ENCODE peak calls at places on chromosome 12, in nine cellular contexts. C is fibroblast of villous mesenchyme; X is Right ventricle myocardium superior; A is K562; R is anterior cingulate cortex; S is activated naive CD4-positive, alpha-beta T cell treated with anti-CD3 and anti-CD28 coated beads for 36 hours; V is A549; H is NCI-H510A; L is sigmoid colon. U is an unnamed sample.

GRCh38 chr12:69415471-69416275 is 54.5 kb upstream of the FRS2 start:
- DNase-seq in C (peak; percentile 97), X (peak; percentile 61), A (no peak), R (peak; percentile 24), S (peak; percentile 25), V (peak; percentile 69), H (no peak), L (peak; percentile 70), U (peak; percentile 78)

GRCh38 chr12:33813536-33813935 is 208.8 kb upstream of the ALG10 start:
- DNase-seq in C (no peak), X (no peak), A (no peak), R (no peak), S (no peak), V (no peak), H (no peak), L (no peak), U (no peak)

GRCh38 chr12:132560421-132560830 is 50.0 kb downstream of the LRCOL1 start:
- DNase-seq in C (no peak), X (no peak), A (peak; percentile 84), R (no peak), S (peak; percentile 12), V (peak; percentile 39), H (peak; percentile 31), L (no peak), U (no peak)

GRCh38 chr12:81502912-81503695 is 256.0 kb downstream of the PPFIA2 start:
- DNase-seq in C (peak; percentile 77), X (no peak), A (no peak), R (no peak), S (no peak), V (peak; percentile 11), H (no peak), L (no peak), U (peak; percentile 94)

GRCh38 chr12:12660201-12660600 is 35.8 kb downstream of the GPR19 start:
- DNase-seq in C (no peak), X (no peak), A (no peak), R (no peak), S (no peak), V (no peak), H (no peak), L (no peak), U (no peak)

GRCh38 chr12:12003609-12004008 is 67.1 kb upstream of the BCL2L14 start:
- DNase-seq in C (no peak), X (no peak), A (no peak), R (no peak), S (no peak), V (no peak), H (no peak), L (no peak), U (no peak)

GRCh38 chr12:83827860-83828259 is 1084.7 kb downstream of the SLC6A15 start:
- DNase-seq in C (peak; percentile 2), X (no peak), A (no peak), R (no peak), S (no peak), V (peak; percentile 10), H (no peak), L (no peak), U (no peak)

GRCh38 chr12:47281667-47282171 is 202.0 kb upstream of the AMIGO2 start:
- DNase-seq in C (no peak), X (no peak), A (peak; percentile 40), R (no peak), S (peak; percentile 76), V (no peak), H (no peak), L (no peak), U (no peak)

GRCh38 chr12:132150780-132151144 is 6.5 kb downstream of the NOC4L start:
- DNase-seq in C (no peak), X (peak; percentile 29), A (no peak), R (no peak), S (no peak), V (no peak), H (no peak), L (peak; percentile 59), U (no peak)

GRCh38 chr12:106345739-106346138 is 11.8 kb upstream of the POLR3B start:
- DNase-seq in C (peak; percentile 69), X (no peak), A (no peak), R (no peak), S (peak; percentile 15), V (peak; percentile 87), H (no peak), L (no peak), U (peak; percentile 83)

GRCh38 chr12:126051611-126052107 is 986.4 kb downstream of the AACS start:
- DNase-seq in C (peak; percentile 90), X (no peak), A (no peak), R (no peak), S (no peak), V (peak; percentile 17), H (no peak), L (no peak), U (no peak)

GRCh38 chr12:45725631-45726593 is 3.6 kb upstream of the ARID2 start:
- DNase-seq in C (peak; percentile 55), X (no peak), A (peak; percentile 22), R (no peak), S (peak; percentile 50), V (peak; percentile 53), H (no peak), L (no peak), U (peak; percentile 68)

GRCh38 chr12:58225067-58225877 is 283.9 kb downstream of the ATP23 start:
- DNase-seq in C (no peak), X (no peak), A (no peak), R (no peak), S (no peak), V (no peak), H (no peak), L (no peak), U (no peak)

GRCh38 chr12:122878780-122879612 is 16.9 kb downstream of the VPS37B start:
- DNase-seq in C (no peak), X (peak; percentile 35), A (no peak), R (no peak), S (no peak), V (no peak), H (no peak), L (no peak), U (no peak)

GRCh38 chr12:26469801-26470200 is 274.4 kb downstream of the SSPN start:
- DNase-seq in C (no peak), X (no peak), A (no peak), R (no peak), S (no peak), V (no peak), H (no peak), L (no peak), U (no peak)

GRCh38 chr12:13278249-13278787 is 81.8 kb downstream of the EMP1 start:
- DNase-seq in C (peak; percentile 65), X (peak; percentile 84), A (peak; percentile 79), R (peak; percentile 30), S (peak; percentile 67), V (peak; percentile 69), H (no peak), L (peak; percentile 85), U (peak; percentile 60)

GRCh38 chr12:126510630-126511029 is 1445.4 kb downstream of the AACS start:
- DNase-seq in C (no peak), X (no peak), A (no peak), R (no peak), S (no peak), V (no peak), H (no peak), L (no peak), U (no peak)

GRCh38 chr12:64998327-64999156 is 122.6 kb downstream of the WIF1 start:
- DNase-seq in C (no peak), X (no peak), A (no peak), R (no peak), S (no peak), V (no peak), H (no peak), L (no peak), U (no peak)

GRCh38 chr12:59499774-59500173 is 96.1 kb upstream of the SLC16A7 start:
- DNase-seq in C (no peak), X (no peak), A (no peak), R (no peak), S (no peak), V (no peak), H (no peak), L (no peak), U (no peak)

GRCh38 chr12:124278389-124279101 is 16.3 kb upstream of the RFLNA start:
- DNase-seq in C (peak; percentile 68), X (no peak), A (no peak), R (peak; percentile 32), S (no peak), V (no peak), H (peak; percentile 55), L (no peak), U (no peak)

GRCh38 chr12:121080909-121081308 is 41.9 kb upstream of the OASL start:
- DNase-seq in C (no peak), X (no peak), A (no peak), R (no peak), S (no peak), V (no peak), H (no peak), L (no peak), U (no peak)

GRCh38 chr12:115132145-115132544 is 448.2 kb upstream of the TBX3 start:
- DNase-seq in C (no peak), X (no peak), A (no peak), R (no peak), S (no peak), V (no peak), H (no peak), L (no peak), U (peak; percentile 8)

GRCh38 chr12:92784795-92785562 is 82.2 kb downstream of the PLEKHG7 start:
- DNase-seq in C (peak; percentile 87), X (no peak), A (peak; percentile 67), R (no peak), S (peak; percentile 35), V (peak; percentile 82), H (peak; percentile 71), L (no peak), U (peak; percentile 79)

GRCh38 chr12:113422030-113422900 is at the start of gene SDSL:
- DNase-seq in C (peak; percentile 75), X (peak; percentile 72), A (peak; percentile 83), R (peak; percentile 40), S (peak; percentile 66), V (peak; percentile 90), H (peak; percentile 80), L (peak; percentile 80), U (peak; percentile 86)

GRCh38 chr12:57984629-57985151 is 43.3 kb downstream of the ATP23 start:
- DNase-seq in C (no peak), X (no peak), A (no peak), R (no peak), S (no peak), V (no peak), H (no peak), L (no peak), U (no peak)

GRCh38 chr12:27751386-27752047 is 28.5 kb upstream of the KLHL42 start:
- DNase-seq in C (no peak), X (no peak), A (no peak), R (no peak), S (no peak), V (peak; percentile 70), H (peak; percentile 56), L (no peak), U (no peak)

GRCh38 chr12:3222935-3223334 is 145.8 kb downstream of the TSPAN9 start:
- DNase-seq in C (no peak), X (no peak), A (no peak), R (no peak), S (no peak), V (no peak), H (no peak), L (no peak), U (no peak)

GRCh38 chr12:104055686-104056388 is 5.8 kb upstream of the GLT8D2 start:
- DNase-seq in C (peak; percentile 52), X (peak; percentile 79), A (no peak), R (no peak), S (no peak), V (no peak), H (peak; percentile 56), L (peak; percentile 92), U (no peak)

GRCh38 chr12:54981796-54982195 is 2.8 kb downstream of the TESPA1 start:
- DNase-seq in C (no peak), X (no peak), A (no peak), R (no peak), S (peak; percentile 74), V (no peak), H (no peak), L (no peak), U (no peak)

GRCh38 chr12:53989227-53990113 is 4.5 kb downstream of the HOXC10 start:
- DNase-seq in C (peak; percentile 82), X (no peak), A (no peak), R (no peak), S (peak; percentile 66), V (peak; percentile 77), H (no peak), L (no peak), U (peak; percentile 71)

GRCh38 chr12:124633269-124633953 is 66.0 kb upstream of the NCOR2 start:
- DNase-seq in C (peak; percentile 73), X (no peak), A (no peak), R (no peak), S (no peak), V (peak; percentile 85), H (no peak), L (no peak), U (no peak)